ENCODE peak calls at places on chromosomes 11 and 22, in five cellular contexts. I is NCI-H524; N is activated naive CD8-positive, alpha-beta T cell treated with anti-CD3 and anti-CD28 coated beads for 36 hours; S is activated CD4-positive, CD25-positive, alpha-beta regulatory T cell treated with anti-CD3 and anti-CD28 coated beads, Interleukin-2, amount 50 U/mL, for 72 hours; Q is heart left ventricle. W is an unnamed sample.

GRCh38 chr22:32546480-32546879 is 71.9 kb downstream of the FBXO7 start:
- DNase-seq in S (no peak), Q (no peak), I (no peak), N (no peak), W (no peak)

GRCh38 chr11:1310772-1311468 is 1.5 kb upstream of the TOLLIP start:
- DNase-seq in S (no peak), Q (no peak), I (no peak), N (peak), W (peak)

GRCh38 chr11:22491826-22492225 is 133.8 kb downstream of the FANCF start:
- DNase-seq in N (no peak), I (peak), Q (no peak), S (no peak), W (no peak)

GRCh38 chr22:22922954-22923319 is 35.3 kb downstream of the IGLL5 start:
- DNase-seq in N (no peak), S (no peak), Q (peak), I (no peak), W (no peak)

GRCh38 chr11:61080526-61080925 is 21.8 kb upstream of the CD5 start:
- DNase-seq in Q (no peak), I (no peak), S (no peak), N (no peak), W (no peak)

GRCh38 chr22:21038405-21038804 is 6.0 kb upstream of the SLC7A4 start:
- DNase-seq in N (no peak), Q (no peak), S (no peak), I (peak), W (no peak)

GRCh38 chr22:29031236-29031982 is 30.2 kb downstream of the C22orf31 start:
- DNase-seq in S (no peak), Q (no peak), I (no peak), N (no peak), W (no peak)

GRCh38 chr11:110079726-110080125 is 13.5 kb upstream of the ZC3H12C start:
- DNase-seq in I (no peak), N (no peak), Q (no peak), S (no peak), W (no peak)

GRCh38 chr11:57812634-57813033 is 51.0 kb downstream of the CTNND1 start:
- DNase-seq in I (no peak), N (no peak), Q (no peak), S (no peak), W (no peak)

GRCh38 chr22:38718414-38718813 is 12.7 kb downstream of the GTPBP1 start:
- DNase-seq in S (no peak), N (no peak), Q (no peak), I (peak), W (no peak)

GRCh38 chr11:62260261-62260953 is 9.6 kb upstream of the SCGB2A2 start:
- DNase-seq in I (no peak), S (no peak), N (no peak), Q (no peak), W (no peak)

GRCh38 chr11:61749607-61750217 is 2.7 kb upstream of the MYRF start:
- DNase-seq in I (no peak), S (no peak), N (no peak), Q (no peak), W (no peak)

GRCh38 chr11:65478411-65479183 is 20.2 kb upstream of the MALAT1 start:
- DNase-seq in Q (peak), N (no peak), I (no peak), S (no peak), W (no peak)

GRCh38 chr11:100918551-100919500 is 210.8 kb downstream of the PGR start:
- DNase-seq in S (no peak), N (no peak), I (peak), Q (no peak), W (no peak)

GRCh38 chr11:95732930-95733602 is 56.5 kb downstream of the FAM76B start:
- DNase-seq in S (no peak), Q (no peak), N (no peak), I (no peak), W (no peak)

GRCh38 chr22:19105867-19106802 is 16.1 kb downstream of the DGCR2 start:
- DNase-seq in N (peak), S (no peak), Q (peak), I (peak), W (no peak)

GRCh38 chr11:69211540-69212120 is 55.9 kb downstream of the SMIM38 start:
- DNase-seq in I (no peak), Q (no peak), N (no peak), S (no peak), W (no peak)

GRCh38 chr22:42743501-42743991 is 22.9 kb upstream of the A4GALT start:
- DNase-seq in N (no peak), I (no peak), S (no peak), Q (peak), W (no peak)

GRCh38 chr11:6219359-6219758 is 14.0 kb downstream of the C11orf42 start:
- DNase-seq in Q (no peak), N (no peak), I (no peak), S (no peak), W (no peak)

GRCh38 chr22:37318255-37319109 is 36.2 kb downstream of the CYTH4 start:
- DNase-seq in I (peak), N (no peak), Q (peak), S (no peak), W (no peak)

GRCh38 chr11:27041141-27041869 is 690 bp downstream of the BBOX1 start:
- DNase-seq in S (no peak), I (peak), N (no peak), Q (no peak), W (no peak)

GRCh38 chr22:22196833-22197477 is 47.6 kb upstream of the VPREB1 start:
- DNase-seq in Q (no peak), I (no peak), S (no peak), N (no peak), W (no peak)

GRCh38 chr22:24271406-24271760 is 752 bp downstream of the SPECC1L start:
- DNase-seq in I (no peak), Q (no peak), S (no peak), N (no peak), W (no peak)

GRCh38 chr22:36682835-36683234 is 20.7 kb downstream of the CACNG2 start:
- DNase-seq in S (no peak), Q (no peak), N (no peak), I (peak), W (no peak)